ENCODE peak calls at places on chromosomes 11 and 22, in nine cellular contexts. One of them, this sample, is unnamed.

GRCh38 chr11:41283196-41283930 is 176.1 kb downstream of the LRRC4C start:
- DNase-seq in fibroblast of the aortic adventitia: no peak
- DNase-seq in EH: no peak
- DNase-seq in stimulated activated CD4-positive, alpha-beta T cell treated with anti-CD3 and anti-CD28 coated beads, TNF-alpha, amount 100 ng/mL, for 4 hours: no peak
- DNase-seq in DMS153: no peak
- DNase-seq in activated T-cell treated with anti-CD3 and anti-CD28 coated beads for 24 hours: no peak
- DNase-seq in cardiac fibroblast: no peak
- DNase-seq in pancreas: no peak
- DNase-seq in HFFc6: no peak
- DNase-seq in this sample: no peak

GRCh38 chr22:36745301-36745995 is 30.5 kb downstream of the IFT27 start:
- DNase-seq in DMS153: no peak
- DNase-seq in pancreas: no peak
- DNase-seq in activated T-cell treated with anti-CD3 and anti-CD28 coated beads for 24 hours: no peak
- DNase-seq in EH: no peak
- DNase-seq in stimulated activated CD4-positive, alpha-beta T cell treated with anti-CD3 and anti-CD28 coated beads, TNF-alpha, amount 100 ng/mL, for 4 hours: no peak
- DNase-seq in HFFc6: no peak
- DNase-seq in fibroblast of the aortic adventitia: no peak
- DNase-seq in cardiac fibroblast: no peak
- DNase-seq in this sample: no peak

GRCh38 chr11:110198031-110198729 is 98.2 kb downstream of the RDX start:
- DNase-seq in activated T-cell treated with anti-CD3 and anti-CD28 coated beads for 24 hours: no peak
- DNase-seq in stimulated activated CD4-positive, alpha-beta T cell treated with anti-CD3 and anti-CD28 coated beads, TNF-alpha, amount 100 ng/mL, for 4 hours: no peak
- DNase-seq in DMS153: no peak
- DNase-seq in fibroblast of the aortic adventitia: no peak
- DNase-seq in cardiac fibroblast: no peak
- DNase-seq in EH: peak
- DNase-seq in HFFc6: no peak
- DNase-seq in pancreas: no peak
- DNase-seq in this sample: no peak

GRCh38 chr11:70788247-70789022 is 390.1 kb downstream of the CTTN start:
- DNase-seq in cardiac fibroblast: peak
- DNase-seq in stimulated activated CD4-positive, alpha-beta T cell treated with anti-CD3 and anti-CD28 coated beads, TNF-alpha, amount 100 ng/mL, for 4 hours: no peak
- DNase-seq in pancreas: no peak
- DNase-seq in EH: peak
- DNase-seq in fibroblast of the aortic adventitia: peak
- DNase-seq in activated T-cell treated with anti-CD3 and anti-CD28 coated beads for 24 hours: no peak
- DNase-seq in HFFc6: peak
- DNase-seq in DMS153: no peak
- DNase-seq in this sample: peak

GRCh38 chr11:134624166-134624920 is 212.3 kb upstream of the B3GAT1 start:
- DNase-seq in HFFc6: no peak
- DNase-seq in fibroblast of the aortic adventitia: no peak
- DNase-seq in EH: no peak
- DNase-seq in DMS153: no peak
- DNase-seq in cardiac fibroblast: no peak
- DNase-seq in activated T-cell treated with anti-CD3 and anti-CD28 coated beads for 24 hours: no peak
- DNase-seq in stimulated activated CD4-positive, alpha-beta T cell treated with anti-CD3 and anti-CD28 coated beads, TNF-alpha, amount 100 ng/mL, for 4 hours: no peak
- DNase-seq in pancreas: no peak
- DNase-seq in this sample: no peak

GRCh38 chr22:29813563-29813962 is 24.5 kb downstream of the ASCC2 start:
- DNase-seq in fibroblast of the aortic adventitia: no peak
- DNase-seq in pancreas: no peak
- DNase-seq in cardiac fibroblast: peak
- DNase-seq in activated T-cell treated with anti-CD3 and anti-CD28 coated beads for 24 hours: no peak
- DNase-seq in DMS153: no peak
- DNase-seq in HFFc6: peak
- DNase-seq in EH: no peak
- DNase-seq in stimulated activated CD4-positive, alpha-beta T cell treated with anti-CD3 and anti-CD28 coated beads, TNF-alpha, amount 100 ng/mL, for 4 hours: no peak
- DNase-seq in this sample: no peak

GRCh38 chr22:49705216-49705600 is 122.5 kb downstream of the BRD1 start:
- DNase-seq in DMS153: no peak
- DNase-seq in HFFc6: no peak
- DNase-seq in activated T-cell treated with anti-CD3 and anti-CD28 coated beads for 24 hours: no peak
- DNase-seq in fibroblast of the aortic adventitia: no peak
- DNase-seq in cardiac fibroblast: no peak
- DNase-seq in EH: no peak
- DNase-seq in stimulated activated CD4-positive, alpha-beta T cell treated with anti-CD3 and anti-CD28 coated beads, TNF-alpha, amount 100 ng/mL, for 4 hours: no peak
- DNase-seq in pancreas: no peak
- DNase-seq in this sample: no peak

GRCh38 chr11:134333312-134333711 is 1.5 kb downstream of the GLB1L2 start:
- DNase-seq in HFFc6: no peak
- DNase-seq in cardiac fibroblast: peak
- DNase-seq in pancreas: no peak
- DNase-seq in activated T-cell treated with anti-CD3 and anti-CD28 coated beads for 24 hours: no peak
- DNase-seq in EH: no peak
- DNase-seq in stimulated activated CD4-positive, alpha-beta T cell treated with anti-CD3 and anti-CD28 coated beads, TNF-alpha, amount 100 ng/mL, for 4 hours: no peak
- DNase-seq in fibroblast of the aortic adventitia: no peak
- DNase-seq in DMS153: no peak
- DNase-seq in this sample: no peak

GRCh38 chr11:88384004-88384677 is 46.6 kb upstream of the CTSC start:
- DNase-seq in pancreas: no peak
- DNase-seq in DMS153: no peak
- DNase-seq in cardiac fibroblast: peak
- DNase-seq in fibroblast of the aortic adventitia: peak
- DNase-seq in EH: peak
- DNase-seq in HFFc6: peak
- DNase-seq in activated T-cell treated with anti-CD3 and anti-CD28 coated beads for 24 hours: no peak
- DNase-seq in stimulated activated CD4-positive, alpha-beta T cell treated with anti-CD3 and anti-CD28 coated beads, TNF-alpha, amount 100 ng/mL, for 4 hours: no peak
- DNase-seq in this sample: peak

GRCh38 chr11:1139441-1140066 is 18.2 kb upstream of the MUC5AC start:
- DNase-seq in pancreas: no peak
- DNase-seq in cardiac fibroblast: peak
- DNase-seq in EH: peak
- DNase-seq in activated T-cell treated with anti-CD3 and anti-CD28 coated beads for 24 hours: no peak
- DNase-seq in HFFc6: peak
- DNase-seq in stimulated activated CD4-positive, alpha-beta T cell treated with anti-CD3 and anti-CD28 coated beads, TNF-alpha, amount 100 ng/mL, for 4 hours: no peak
- DNase-seq in DMS153: no peak
- DNase-seq in fibroblast of the aortic adventitia: no peak
- DNase-seq in this sample: no peak

GRCh38 chr11:44980533-44981427 is 30.1 kb upstream of the TP53I11 start:
- DNase-seq in EH: no peak
- DNase-seq in HFFc6: no peak
- DNase-seq in pancreas: no peak
- DNase-seq in fibroblast of the aortic adventitia: no peak
- DNase-seq in stimulated activated CD4-positive, alpha-beta T cell treated with anti-CD3 and anti-CD28 coated beads, TNF-alpha, amount 100 ng/mL, for 4 hours: no peak
- DNase-seq in cardiac fibroblast: no peak
- DNase-seq in activated T-cell treated with anti-CD3 and anti-CD28 coated beads for 24 hours: no peak
- DNase-seq in DMS153: no peak
- DNase-seq in this sample: no peak

GRCh38 chr11:76604081-76604601 is 66.4 kb downstream of the LRRC32 start:
- DNase-seq in cardiac fibroblast: no peak
- DNase-seq in EH: no peak
- DNase-seq in stimulated activated CD4-positive, alpha-beta T cell treated with anti-CD3 and anti-CD28 coated beads, TNF-alpha, amount 100 ng/mL, for 4 hours: no peak
- DNase-seq in HFFc6: no peak
- DNase-seq in activated T-cell treated with anti-CD3 and anti-CD28 coated beads for 24 hours: no peak
- DNase-seq in pancreas: peak
- DNase-seq in DMS153: no peak
- DNase-seq in fibroblast of the aortic adventitia: no peak
- DNase-seq in this sample: peak

GRCh38 chr11:95531116-95531515 is 258.5 kb downstream of the FAM76B start:
- DNase-seq in EH: no peak
- DNase-seq in stimulated activated CD4-positive, alpha-beta T cell treated with anti-CD3 and anti-CD28 coated beads, TNF-alpha, amount 100 ng/mL, for 4 hours: no peak
- DNase-seq in fibroblast of the aortic adventitia: peak
- DNase-seq in HFFc6: no peak
- DNase-seq in cardiac fibroblast: peak
- DNase-seq in pancreas: no peak
- DNase-seq in DMS153: no peak
- DNase-seq in activated T-cell treated with anti-CD3 and anti-CD28 coated beads for 24 hours: no peak
- DNase-seq in this sample: no peak

GRCh38 chr22:26952654-26953379 is 295.4 kb downstream of the MIAT start:
- DNase-seq in activated T-cell treated with anti-CD3 and anti-CD28 coated beads for 24 hours: no peak
- DNase-seq in DMS153: no peak
- DNase-seq in HFFc6: no peak
- DNase-seq in fibroblast of the aortic adventitia: no peak
- DNase-seq in EH: no peak
- DNase-seq in pancreas: no peak
- DNase-seq in cardiac fibroblast: no peak
- DNase-seq in stimulated activated CD4-positive, alpha-beta T cell treated with anti-CD3 and anti-CD28 coated beads, TNF-alpha, amount 100 ng/mL, for 4 hours: no peak
- DNase-seq in this sample: no peak

GRCh38 chr22:27207907-27208306 is 550.5 kb downstream of the MIAT start:
- DNase-seq in activated T-cell treated with anti-CD3 and anti-CD28 coated beads for 24 hours: no peak
- DNase-seq in DMS153: no peak
- DNase-seq in fibroblast of the aortic adventitia: peak
- DNase-seq in EH: peak
- DNase-seq in cardiac fibroblast: no peak
- DNase-seq in HFFc6: no peak
- DNase-seq in pancreas: no peak
- DNase-seq in stimulated activated CD4-positive, alpha-beta T cell treated with anti-CD3 and anti-CD28 coated beads, TNF-alpha, amount 100 ng/mL, for 4 hours: no peak
- DNase-seq in this sample: peak

GRCh38 chr11:42647993-42648392 is 663.8 kb upstream of the API5 start:
- DNase-seq in DMS153: no peak
- DNase-seq in stimulated activated CD4-positive, alpha-beta T cell treated with anti-CD3 and anti-CD28 coated beads, TNF-alpha, amount 100 ng/mL, for 4 hours: no peak
- DNase-seq in fibroblast of the aortic adventitia: no peak
- DNase-seq in activated T-cell treated with anti-CD3 and anti-CD28 coated beads for 24 hours: no peak
- DNase-seq in pancreas: no peak
- DNase-seq in HFFc6: no peak
- DNase-seq in EH: no peak
- DNase-seq in cardiac fibroblast: no peak
- DNase-seq in this sample: no peak

GRCh38 chr11:64165482-64165841 is 451 bp downstream of the MACROD1 start:
- DNase-seq in DMS153: no peak
- DNase-seq in EH: peak
- DNase-seq in HFFc6: no peak
- DNase-seq in fibroblast of the aortic adventitia: no peak
- DNase-seq in cardiac fibroblast: no peak
- DNase-seq in stimulated activated CD4-positive, alpha-beta T cell treated with anti-CD3 and anti-CD28 coated beads, TNF-alpha, amount 100 ng/mL, for 4 hours: no peak
- DNase-seq in pancreas: peak
- DNase-seq in activated T-cell treated with anti-CD3 and anti-CD28 coated beads for 24 hours: no peak
- DNase-seq in this sample: no peak

GRCh38 chr11:19988598-19988997 is 171.7 kb downstream of the DBX1 start:
- DNase-seq in fibroblast of the aortic adventitia: peak
- DNase-seq in HFFc6: peak
- DNase-seq in activated T-cell treated with anti-CD3 and anti-CD28 coated beads for 24 hours: no peak
- DNase-seq in DMS153: no peak
- DNase-seq in EH: peak
- DNase-seq in stimulated activated CD4-positive, alpha-beta T cell treated with anti-CD3 and anti-CD28 coated beads, TNF-alpha, amount 100 ng/mL, for 4 hours: no peak
- DNase-seq in cardiac fibroblast: peak
- DNase-seq in pancreas: no peak
- DNase-seq in this sample: peak

GRCh38 chr22:19229600-19229999 is 51.1 kb upstream of the SLC25A1 start:
- DNase-seq in cardiac fibroblast: no peak
- DNase-seq in HFFc6: no peak
- DNase-seq in stimulated activated CD4-positive, alpha-beta T cell treated with anti-CD3 and anti-CD28 coated beads, TNF-alpha, amount 100 ng/mL, for 4 hours: no peak
- DNase-seq in activated T-cell treated with anti-CD3 and anti-CD28 coated beads for 24 hours: no peak
- DNase-seq in fibroblast of the aortic adventitia: no peak
- DNase-seq in pancreas: no peak
- DNase-seq in DMS153: no peak
- DNase-seq in EH: no peak
- DNase-seq in this sample: no peak

GRCh38 chr11:68598816-68599653 is 85.3 kb upstream of the GAL start:
- DNase-seq in pancreas: no peak
- DNase-seq in cardiac fibroblast: peak
- DNase-seq in stimulated activated CD4-positive, alpha-beta T cell treated with anti-CD3 and anti-CD28 coated beads, TNF-alpha, amount 100 ng/mL, for 4 hours: no peak
- DNase-seq in fibroblast of the aortic adventitia: peak
- DNase-seq in DMS153: no peak
- DNase-seq in activated T-cell treated with anti-CD3 and anti-CD28 coated beads for 24 hours: no peak
- DNase-seq in HFFc6: peak
- DNase-seq in EH: peak
- DNase-seq in this sample: no peak

GRCh38 chr11:26930518-26931247 is 63.2 kb upstream of the FIBIN start:
- DNase-seq in activated T-cell treated with anti-CD3 and anti-CD28 coated beads for 24 hours: no peak
- DNase-seq in cardiac fibroblast: no peak
- DNase-seq in stimulated activated CD4-positive, alpha-beta T cell treated with anti-CD3 and anti-CD28 coated beads, TNF-alpha, amount 100 ng/mL, for 4 hours: no peak
- DNase-seq in HFFc6: peak
- DNase-seq in EH: peak
- DNase-seq in DMS153: no peak
- DNase-seq in fibroblast of the aortic adventitia: no peak
- DNase-seq in pancreas: no peak
- DNase-seq in this sample: no peak

GRCh38 chr11:67416416-67417335 is 1.2 kb downstream of the CARNS1 start:
- DNase-seq in pancreas: peak
- DNase-seq in cardiac fibroblast: peak
- DNase-seq in fibroblast of the aortic adventitia: peak
- DNase-seq in activated T-cell treated with anti-CD3 and anti-CD28 coated beads for 24 hours: no peak
- DNase-seq in EH: peak
- DNase-seq in stimulated activated CD4-positive, alpha-beta T cell treated with anti-CD3 and anti-CD28 coated beads, TNF-alpha, amount 100 ng/mL, for 4 hours: peak
- DNase-seq in HFFc6: no peak
- DNase-seq in DMS153: peak
- DNase-seq in this sample: peak

GRCh38 chr11:125952973-125953372 is 7.1 kb downstream of the VSIG10L2 start:
- DNase-seq in DMS153: no peak
- DNase-seq in stimulated activated CD4-positive, alpha-beta T cell treated with anti-CD3 and anti-CD28 coated beads, TNF-alpha, amount 100 ng/mL, for 4 hours: no peak
- DNase-seq in EH: no peak
- DNase-seq in activated T-cell treated with anti-CD3 and anti-CD28 coated beads for 24 hours: no peak
- DNase-seq in HFFc6: no peak
- DNase-seq in pancreas: no peak
- DNase-seq in cardiac fibroblast: peak
- DNase-seq in fibroblast of the aortic adventitia: peak
- DNase-seq in this sample: no peak

GRCh38 chr11:41414771-41415440 is 44.5 kb downstream of the LRRC4C start:
- DNase-seq in cardiac fibroblast: no peak
- DNase-seq in DMS153: no peak
- DNase-seq in HFFc6: no peak
- DNase-seq in EH: no peak
- DNase-seq in activated T-cell treated with anti-CD3 and anti-CD28 coated beads for 24 hours: no peak
- DNase-seq in pancreas: no peak
- DNase-seq in stimulated activated CD4-positive, alpha-beta T cell treated with anti-CD3 and anti-CD28 coated beads, TNF-alpha, amount 100 ng/mL, for 4 hours: no peak
- DNase-seq in fibroblast of the aortic adventitia: no peak
- DNase-seq in this sample: no peak

GRCh38 chr11:19730373-19730772 is 17.7 kb downstream of the NAV2 start:
- DNase-seq in EH: no peak
- DNase-seq in DMS153: no peak
- DNase-seq in pancreas: no peak
- DNase-seq in stimulated activated CD4-positive, alpha-beta T cell treated with anti-CD3 and anti-CD28 coated beads, TNF-alpha, amount 100 ng/mL, for 4 hours: no peak
- DNase-seq in activated T-cell treated with anti-CD3 and anti-CD28 coated beads for 24 hours: no peak
- DNase-seq in HFFc6: no peak
- DNase-seq in fibroblast of the aortic adventitia: no peak
- DNase-seq in cardiac fibroblast: no peak
- DNase-seq in this sample: no peak

GRCh38 chr11:119525180-119525854 is 102.3 kb upstream of the THY1 start:
- DNase-seq in HFFc6: no peak
- DNase-seq in EH: no peak
- DNase-seq in cardiac fibroblast: no peak
- DNase-seq in activated T-cell treated with anti-CD3 and anti-CD28 coated beads for 24 hours: no peak
- DNase-seq in DMS153: no peak
- DNase-seq in stimulated activated CD4-positive, alpha-beta T cell treated with anti-CD3 and anti-CD28 coated beads, TNF-alpha, amount 100 ng/mL, for 4 hours: no peak
- DNase-seq in pancreas: no peak
- DNase-seq in fibroblast of the aortic adventitia: no peak
- DNase-seq in this sample: no peak

GRCh38 chr11:65437436-65438227 is 15.0 kb downstream of the NEAT1 start:
- DNase-seq in stimulated activated CD4-positive, alpha-beta T cell treated with anti-CD3 and anti-CD28 coated beads, TNF-alpha, amount 100 ng/mL, for 4 hours: no peak
- DNase-seq in fibroblast of the aortic adventitia: peak
- DNase-seq in cardiac fibroblast: peak
- DNase-seq in HFFc6: no peak
- DNase-seq in pancreas: no peak
- DNase-seq in EH: peak
- DNase-seq in activated T-cell treated with anti-CD3 and anti-CD28 coated beads for 24 hours: no peak
- DNase-seq in DMS153: no peak
- DNase-seq in this sample: peak

GRCh38 chr11:6625832-6626420 is 6.7 kb upstream of the TPP1 start:
- DNase-seq in HFFc6: no peak
- DNase-seq in pancreas: no peak
- DNase-seq in DMS153: no peak
- DNase-seq in activated T-cell treated with anti-CD3 and anti-CD28 coated beads for 24 hours: no peak
- DNase-seq in cardiac fibroblast: no peak
- DNase-seq in fibroblast of the aortic adventitia: no peak
- DNase-seq in EH: no peak
- DNase-seq in stimulated activated CD4-positive, alpha-beta T cell treated with anti-CD3 and anti-CD28 coated beads, TNF-alpha, amount 100 ng/mL, for 4 hours: no peak
- DNase-seq in this sample: no peak

GRCh38 chr11:20477418-20478090 is 90.0 kb downstream of the PRMT3 start:
- DNase-seq in activated T-cell treated with anti-CD3 and anti-CD28 coated beads for 24 hours: no peak
- DNase-seq in DMS153: no peak
- DNase-seq in cardiac fibroblast: no peak
- DNase-seq in EH: no peak
- DNase-seq in fibroblast of the aortic adventitia: no peak
- DNase-seq in HFFc6: no peak
- DNase-seq in pancreas: no peak
- DNase-seq in stimulated activated CD4-positive, alpha-beta T cell treated with anti-CD3 and anti-CD28 coated beads, TNF-alpha, amount 100 ng/mL, for 4 hours: no peak
- DNase-seq in this sample: no peak

GRCh38 chr11:17588166-17588565 is 41.1 kb downstream of the OTOG start:
- DNase-seq in EH: no peak
- DNase-seq in fibroblast of the aortic adventitia: no peak
- DNase-seq in stimulated activated CD4-positive, alpha-beta T cell treated with anti-CD3 and anti-CD28 coated beads, TNF-alpha, amount 100 ng/mL, for 4 hours: no peak
- DNase-seq in pancreas: no peak
- DNase-seq in HFFc6: no peak
- DNase-seq in cardiac fibroblast: no peak
- DNase-seq in activated T-cell treated with anti-CD3 and anti-CD28 coated beads for 24 hours: no peak
- DNase-seq in DMS153: no peak
- DNase-seq in this sample: no peak

GRCh38 chr11:1533342-1533725 is 38.7 kb downstream of the DUSP8 start:
- DNase-seq in stimulated activated CD4-positive, alpha-beta T cell treated with anti-CD3 and anti-CD28 coated beads, TNF-alpha, amount 100 ng/mL, for 4 hours: no peak
- DNase-seq in activated T-cell treated with anti-CD3 and anti-CD28 coated beads for 24 hours: no peak
- DNase-seq in fibroblast of the aortic adventitia: no peak
- DNase-seq in cardiac fibroblast: no peak
- DNase-seq in pancreas: peak
- DNase-seq in EH: no peak
- DNase-seq in DMS153: no peak
- DNase-seq in HFFc6: no peak
- DNase-seq in this sample: no peak

This sample was measured in myocyte.